ENCODE peak calls at places on chromosomes 12 and 14, in eight cellular contexts. I is pancreas, J is tibial artery, K is H9, O is SK-N-SH, Z is HCT116, V is sigmoid colon, B is colonic mucosa. A is an unnamed sample.

GRCh38 chr14:59918824-59919581 is 941 bp upstream of the LRRC9 start:
- DNase-seq in I (no peak), J (no peak), K (no peak), O (peak; percentile 56), Z (peak; percentile 16), V (no peak), B (no peak), A (no peak)

GRCh38 chr12:85191-85666 is 18.7 kb downstream of the IQSEC3 start:
- DNase-seq in I (no peak), J (no peak), K (peak; percentile 32), O (no peak), Z (no peak), V (no peak), B (no peak), A (no peak)

GRCh38 chr12:89244536-89244935 is 107.8 kb downstream of the DUSP6 start:
- DNase-seq in I (no peak), J (no peak), K (no peak), O (no peak), Z (no peak), V (no peak), B (no peak), A (no peak)

GRCh38 chr14:104603623-104604401 is 760 bp downstream of the TMEM179 start:
- DNase-seq in I (no peak), J (peak; percentile 10), K (peak; percentile 37), O (peak; percentile 79), Z (no peak), V (peak; percentile 45), B (no peak), A (peak; percentile 56)

GRCh38 chr14:90495357-90496276 is 98.8 kb downstream of the CALM1 start:
- DNase-seq in I (no peak), J (no peak), K (peak; percentile 84), O (peak; percentile 28), Z (no peak), V (no peak), B (no peak), A (peak; percentile 50)

GRCh38 chr12:80162177-80162576 is 62.8 kb downstream of the OTOGL start:
- DNase-seq in I (no peak), J (no peak), K (no peak), O (no peak), Z (no peak), V (no peak), B (no peak), A (no peak)

GRCh38 chr14:83994020-83994419 is 1535.9 kb upstream of the FLRT2 start:
- DNase-seq in I (no peak), J (no peak), K (no peak), O (no peak), Z (no peak), V (no peak), B (no peak), A (no peak)

GRCh38 chr14:70782361-70782760 is 27.0 kb downstream of the MAP3K9 start:
- DNase-seq in I (no peak), J (no peak), K (no peak), O (no peak), Z (no peak), V (no peak), B (no peak), A (no peak)

GRCh38 chr12:27818421-27818918 is 38.4 kb upstream of the MANSC4 start:
- DNase-seq in I (no peak), J (no peak), K (no peak), O (peak; percentile 22), Z (no peak), V (peak; percentile 83), B (peak; percentile 54), A (no peak)

GRCh38 chr12:10235761-10236631 is 23.3 kb downstream of the GABARAPL1 start:
- DNase-seq in I (no peak), J (no peak), K (no peak), O (peak; percentile 58), Z (peak; percentile 31), V (no peak), B (no peak), A (no peak)

GRCh38 chr14:76776306-76777251 is 15.3 kb downstream of the VASH1 start:
- DNase-seq in I (no peak), J (no peak), K (peak; percentile 45), O (no peak), Z (no peak), V (peak; percentile 55), B (no peak), A (no peak)

GRCh38 chr12:63882844-63883243 is 38.3 kb downstream of the SRGAP1 start:
- DNase-seq in I (no peak), J (no peak), K (peak; percentile 65), O (peak; percentile 22), Z (no peak), V (no peak), B (no peak), A (peak; percentile 23)

GRCh38 chr12:122865268-122866231 is 30.3 kb downstream of the HIP1R start:
- DNase-seq in I (peak; percentile 82), J (no peak), K (no peak), O (peak; percentile 79), Z (peak; percentile 16), V (peak; percentile 67), B (no peak), A (no peak)

GRCh38 chr12:83827860-83828259 is 1084.7 kb downstream of the SLC6A15 start:
- DNase-seq in I (no peak), J (no peak), K (peak; percentile 83), O (no peak), Z (no peak), V (no peak), B (no peak), A (no peak)

GRCh38 chr12:3453947-3454675 is 36.9 kb upstream of the PRMT8 start:
- DNase-seq in I (no peak), J (no peak), K (peak; percentile 60), O (no peak), Z (peak; percentile 70), V (no peak), B (no peak), A (no peak)

GRCh38 chr14:37122919-37123639 is 49.3 kb downstream of the SLC25A21 start:
- DNase-seq in I (no peak), J (no peak), K (no peak), O (no peak), Z (no peak), V (no peak), B (no peak), A (no peak)

GRCh38 chr12:53324113-53324778 is 2.8 kb upstream of the AAAS start:
- DNase-seq in I (peak; percentile 38), J (no peak), K (peak; percentile 60), O (no peak), Z (no peak), V (no peak), B (peak; percentile 38), A (peak; percentile 33)

GRCh38 chr14:79510659-79511058 is 700.6 kb downstream of the DIO2 start:
- DNase-seq in I (no peak), J (no peak), K (no peak), O (no peak), Z (no peak), V (no peak), B (no peak), A (no peak)

GRCh38 chr14:69913686-69914085 is 34.5 kb downstream of the SMOC1 start:
- DNase-seq in I (no peak), J (no peak), K (no peak), O (no peak), Z (no peak), V (no peak), B (no peak), A (no peak)

GRCh38 chr12:67290378-67290777 is 21.2 kb downstream of the CAND1 start:
- DNase-seq in I (no peak), J (no peak), K (no peak), O (no peak), Z (no peak), V (no peak), B (no peak), A (no peak)

GRCh38 chr14:33568935-33569579 is 381.8 kb downstream of the EGLN3 start:
- DNase-seq in I (no peak), J (no peak), K (no peak), O (no peak), Z (no peak), V (no peak), B (no peak), A (no peak)

GRCh38 chr14:72714094-72714493 is 179.8 kb downstream of the DPF3 start:
- DNase-seq in I (no peak), J (no peak), K (no peak), O (no peak), Z (no peak), V (peak; percentile 37), B (no peak), A (no peak)

GRCh38 chr14:87001333-87001732 is 991.6 kb downstream of the GALC start:
- DNase-seq in I (no peak), J (no peak), K (no peak), O (no peak), Z (no peak), V (no peak), B (no peak), A (no peak)

GRCh38 chr14:50260511-50260910 is 29.1 kb upstream of the SOS2 start:
- DNase-seq in I (no peak), J (no peak), K (no peak), O (peak; percentile 19), Z (peak; percentile 3), V (no peak), B (no peak), A (no peak)

GRCh38 chr14:60485057-60485599 is 735 bp downstream of the C14orf39 start:
- DNase-seq in I (no peak), J (no peak), K (no peak), O (no peak), Z (no peak), V (no peak), B (no peak), A (no peak)

GRCh38 chr12:54409267-54409666 is 9.8 kb downstream of the ITGA5 start:
- DNase-seq in I (no peak), J (no peak), K (no peak), O (no peak), Z (no peak), V (peak; percentile 77), B (no peak), A (no peak)
- TF ChIP-seq CTCF in I (no peak), J (no peak), K (no peak), O (no peak), Z (no peak), V (no peak), B (no peak), A (no peak)

GRCh38 chr12:56644654-56645053 is 1.1 kb downstream of the ATP5F1B start:
- DNase-seq in I (no peak), J (no peak), K (no peak), O (no peak), Z (no peak), V (no peak), B (no peak), A (no peak)
- H3K4me1 ChIP-seq in I (no peaks in the 10 kb centered on the region), J (peaks cover 17% of the 10 kb centered on the region), K (no peaks in the 10 kb centered on the region), O (peaks cover 6% of the 10 kb centered on the region), Z (peaks cover 19% of the 10 kb centered on the region), V (peaks cover 29% of the 10 kb centered on the region), B (peaks cover 8% of the 10 kb centered on the region), A (peaks cover 51% of the 10 kb centered on the region)

DNA sequence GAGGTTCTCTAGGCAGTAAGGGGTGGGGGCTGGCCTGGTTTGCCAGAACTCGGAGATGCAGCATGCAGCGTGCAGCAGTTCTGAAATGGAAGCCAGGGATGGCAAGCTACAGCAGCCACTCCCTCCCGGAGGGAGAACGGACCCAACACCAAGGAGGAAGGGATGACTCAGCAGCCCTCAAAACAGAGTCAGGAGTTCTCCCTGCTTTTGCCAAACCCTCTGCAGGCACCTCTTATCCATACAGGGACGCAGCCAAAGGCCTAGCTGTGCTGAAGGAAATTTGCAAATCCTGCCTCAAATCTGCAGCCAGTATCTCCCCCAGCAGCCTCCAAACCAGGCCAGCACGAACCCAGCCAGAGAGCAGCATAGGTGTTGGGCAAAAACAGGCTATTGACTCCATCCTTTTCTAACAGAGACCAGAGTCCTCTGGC is 10.2 kb upstream of the SERPINA3 start:
- DNase-seq in I (no peak), J (peak; percentile 92), K (peak; percentile 40), O (no peak), Z (peak; percentile 27), V (peak; percentile 94), B (peak; percentile 58), A (peak; percentile 53)
- H3K27ac ChIP-seq in I (peak overlapping the region; percentile 18), J (peak overlapping the region; percentile 70), K (no peak overlapping the region), O (no peak overlapping the region), Z (peak overlapping the region; percentile 11), V (peak overlapping the region; percentile 66), B (peak overlapping the region; percentile 32), A (peak overlapping the region; percentile 62)

GRCh38 chr14:61515436-61516124 is 179.7 kb upstream of the HIF1A start:
- DNase-seq in I (no peak), J (no peak), K (no peak), O (no peak), Z (no peak), V (no peak), B (no peak), A (no peak)
- TF ChIP-seq CTCF in I (no peak), J (no peak), K (no peak), O (no peak), Z (no peak), V (no peak), B (no peak), A (no peak)

A was measured in heart left ventricle.